ENCODE peak calls at places on chromosomes 7 and 10, in five cellular contexts. B is EL, P is GM12891, H is T-helper 9 cell, M is cerebellar nuclear complex. X is an unnamed sample.

GRCh38 chr10:12130237-12130872 is 878 bp downstream of the SEC61A2 start:
- DNase-seq in M (no peak), P (peak; percentile 35), B (peak; percentile 78), H (peak; percentile 9), X (no peak)

GRCh38 chr7:102236592-102237287 is 49.9 kb upstream of the SH2B2 start:
- DNase-seq in P (peak; percentile 85), M (peak; percentile 28), B (peak; percentile 66), H (peak; percentile 19), X (peak; percentile 43)

GRCh38 chr10:14879055-14879800 is 562 bp downstream of the SUV39H2 start:
- DNase-seq in P (peak; percentile 27), B (peak; percentile 43), H (peak; percentile 29), M (no peak), X (peak; percentile 43)

GRCh38 chr10:122553341-122553740 is 7.2 kb upstream of the DMBT1 start:
- DNase-seq in B (no peak), M (no peak), P (no peak), H (no peak), X (no peak)

GRCh38 chr10:110608087-110608486 is 36.0 kb upstream of the RBM20 start:
- DNase-seq in P (no peak), M (no peak), B (no peak), H (no peak), X (no peak)

GRCh38 chr10:100009283-100009792 is 409 bp downstream of the DNMBP start:
- DNase-seq in H (no peak), B (no peak), P (no peak), M (no peak), X (peak; percentile 38)

GRCh38 chr10:70660722-70661121 is 11.6 kb upstream of the ADAMTS14 start:
- DNase-seq in P (no peak), H (no peak), M (no peak), B (no peak), X (no peak)

GRCh38 chr7:28503396-28503795 is 91.1 kb downstream of the CREB5 start:
- DNase-seq in B (peak; percentile 9), M (no peak), H (no peak), P (no peak), X (no peak)

GRCh38 chr10:9895981-9896380 is 1121.7 kb upstream of the CELF2 start:
- DNase-seq in H (no peak), M (no peak), P (no peak), B (no peak), X (no peak)

GRCh38 chr10:35056686-35057085 is 33.5 kb downstream of the CUL2 start:
- DNase-seq in B (peak; percentile 21), P (no peak), H (no peak), M (no peak), X (no peak)

GRCh38 chr10:80964955-80965614 is 427.4 kb downstream of the SH2D4B start:
- DNase-seq in H (no peak), B (no peak), P (peak; percentile 1), M (no peak), X (no peak)

GRCh38 chr10:113086282-113086681 is 136.2 kb downstream of the TCF7L2 start:
- DNase-seq in M (no peak), B (peak; percentile 14), P (no peak), H (no peak), X (no peak)

GRCh38 chr10:71613303-71613777 is 106.2 kb downstream of the C10orf105 start:
- DNase-seq in B (peak; percentile 6), M (no peak), H (no peak), P (no peak), X (no peak)

GRCh38 chr7:130356760-130357611 is 12.4 kb downstream of the CPA5 start:
- DNase-seq in M (no peak), H (no peak), B (peak; percentile 83), P (no peak), X (peak; percentile 36)

X was measured in caudate nucleus.